ENCODE peak calls at places on chromosome 17, in six cellular contexts. I is activated CD4-positive, alpha-beta T cell treated with anti-CD3 and anti-CD28 coated beads for 24 hours; E is T follicular helper cell; S is Right ventricle myocardium superior; R is GM12892; J is LNCaP clone FGC. M is an unnamed sample.

GRCh38 chr17:68288804-68289203 is 2.1 kb downstream of the SLC16A6 start:
- DNase-seq in I (no peak), E (no peak), S (no peak), R (no peak), J (no peak), M (no peak)

GRCh38 chr17:50468120-50469004 is at the start of gene CHAD:
- DNase-seq in I (no peak), E (no peak), S (no peak), R (no peak), J (no peak), M (no peak)

GRCh38 chr17:59311051-59311468 is 20.4 kb upstream of the YPEL2 start:
- DNase-seq in I (peak; percentile 5), E (no peak), S (no peak), R (no peak), J (no peak), M (no peak)

GRCh38 chr17:39591958-39592954 is 15.5 kb downstream of the NEUROD2 start:
- DNase-seq in I (no peak), E (no peak), S (no peak), R (no peak), J (peak; percentile 31), M (no peak)

GRCh38 chr17:35733366-35733765 is 1.9 kb downstream of the RASL10B start:
- DNase-seq in I (no peak), E (no peak), S (no peak), R (no peak), J (no peak), M (no peak)

GRCh38 chr17:49878931-49879330 is 31.1 kb upstream of the TAC4 start:
- DNase-seq in I (no peak), E (no peak), S (no peak), R (no peak), J (no peak), M (no peak)

GRCh38 chr17:48103379-48103715 is 2.1 kb upstream of the CBX1 start:
- DNase-seq in I (no peak), E (no peak), S (no peak), R (no peak), J (no peak), M (no peak)

GRCh38 chr17:83198366-83199341 is 119.2 kb downstream of the METRNL start:
- DNase-seq in I (no peak), E (no peak), S (peak; percentile 43), R (no peak), J (no peak), M (no peak)

GRCh38 chr17:73318861-73319260 is 7.1 kb upstream of the CDC42EP4 start:
- DNase-seq in I (no peak), E (no peak), S (no peak), R (no peak), J (no peak), M (no peak)

GRCh38 chr17:12769981-12770380 is 19.3 kb upstream of the ARHGAP44 start:
- DNase-seq in I (no peak), E (no peak), S (no peak), R (no peak), J (no peak), M (no peak)

GRCh38 chr17:9729735-9730420 is 61.5 kb downstream of the DHRS7C start:
- DNase-seq in I (no peak), E (no peak), S (no peak), R (no peak), J (no peak), M (no peak)

GRCh38 chr17:7191571-7192270 is 12.6 kb upstream of the ASGR1 start:
- DNase-seq in I (no peak), E (no peak), S (peak; percentile 44), R (peak; percentile 71), J (no peak), M (no peak)

GRCh38 chr17:57035971-57036481 is 49.0 kb upstream of the AKAP1 start:
- DNase-seq in I (no peak), E (no peak), S (no peak), R (no peak), J (no peak), M (no peak)

GRCh38 chr17:73900516-73900915 is 256.3 kb upstream of the SDK2 start:
- DNase-seq in I (no peak), E (no peak), S (no peak), R (no peak), J (no peak), M (no peak)

GRCh38 chr17:63984651-63985386 is 12.1 kb upstream of the SCN4A start:
- DNase-seq in I (peak; percentile 42), E (peak; percentile 33), S (no peak), R (no peak), J (no peak), M (peak; percentile 34)

GRCh38 chr17:80959330-80960036 is 32.2 kb upstream of the CHMP6 start:
- DNase-seq in I (no peak), E (no peak), S (peak; percentile 92), R (no peak), J (peak; percentile 89), M (no peak)

GRCh38 chr17:6061290-6061689 is 8.9 kb upstream of the WSCD1 start:
- DNase-seq in I (no peak), E (no peak), S (no peak), R (no peak), J (no peak), M (no peak)

GRCh38 chr17:28745052-28745776 is 1.4 kb downstream of the TRAF4 start:
- DNase-seq in I (no peak), E (no peak), S (peak; percentile 54), R (no peak), J (no peak), M (no peak)

GRCh38 chr17:43723697-43724359 is 34.8 kb downstream of the SOST start:
- DNase-seq in I (no peak), E (no peak), S (no peak), R (no peak), J (no peak), M (no peak)

GRCh38 chr17:46943511-46944393 is 20.8 kb downstream of the GOSR2 start:
- DNase-seq in I (no peak), E (no peak), S (peak; percentile 53), R (no peak), J (no peak), M (no peak)

GRCh38 chr17:47311420-47311819 is 12.3 kb upstream of the EFCAB13 start:
- DNase-seq in I (no peak), E (no peak), S (no peak), R (no peak), J (no peak), M (no peak)

GRCh38 chr17:45395569-45396415 is 36.9 kb downstream of the ARHGAP27 start:
- DNase-seq in I (no peak), E (no peak), S (no peak), R (no peak), J (no peak), M (no peak)

GRCh38 chr17:50693041-50693682 is 14.6 kb downstream of the ANKRD40 start:
- DNase-seq in I (no peak), E (no peak), S (no peak), R (no peak), J (no peak), M (no peak)

GRCh38 chr17:42918902-42919521 is 18.4 kb downstream of the G6PC1 start:
- DNase-seq in I (no peak), E (no peak), S (no peak), R (no peak), J (peak; percentile 78), M (no peak)

GRCh38 chr17:17476865-17477467 is at the start of gene MED9:
- DNase-seq in I (peak; percentile 93), E (peak; percentile 94), S (peak; percentile 96), R (peak; percentile 98), J (peak; percentile 62), M (peak; percentile 90)

GRCh38 chr17:283911-284675 is 68.5 kb downstream of the RPH3AL start:
- DNase-seq in I (no peak), E (no peak), S (no peak), R (no peak), J (no peak), M (no peak)

GRCh38 chr17:71502443-71502842 is 618.4 kb upstream of the SOX9 start:
- DNase-seq in I (no peak), E (no peak), S (no peak), R (no peak), J (no peak), M (no peak)

GRCh38 chr17:77478899-77479298 is 338.1 kb downstream of the SEC14L1 start:
- DNase-seq in I (no peak), E (no peak), S (no peak), R (no peak), J (no peak), M (no peak)

GRCh38 chr17:74949455-74950115 is 13.9 kb downstream of the OTOP3 start:
- DNase-seq in I (no peak), E (no peak), S (no peak), R (no peak), J (no peak), M (no peak)

GRCh38 chr17:68955181-68955841 is at the start of gene ABCA8:
- DNase-seq in I (no peak), E (no peak), S (no peak), R (no peak), J (no peak), M (no peak)

GRCh38 chr17:3963214-3964201 is 729 bp downstream of the ATP2A3 start:
- DNase-seq in I (peak; percentile 49), E (peak; percentile 66), S (peak; percentile 61), R (peak; percentile 61), J (no peak), M (peak; percentile 52)

GRCh38 chr17:79192503-79193500 is 118.2 kb downstream of the ENGASE start:
- DNase-seq in I (no peak), E (no peak), S (peak; percentile 57), R (no peak), J (no peak), M (no peak)

GRCh38 chr17:48613862-48614694 is 1.0 kb downstream of the HOXB8 start:
- DNase-seq in I (no peak), E (no peak), S (no peak), R (peak; percentile 42), J (no peak), M (no peak)

GRCh38 chr17:6085812-6086211 is 15.6 kb downstream of the WSCD1 start:
- DNase-seq in I (no peak), E (no peak), S (no peak), R (no peak), J (no peak), M (no peak)

GRCh38 chr17:74452027-74452840 is 14.2 kb upstream of the CD300A start:
- DNase-seq in I (no peak), E (no peak), S (peak; percentile 46), R (no peak), J (no peak), M (no peak)

GRCh38 chr17:60345233-60345632 is 46.7 kb downstream of the USP32 start:
- DNase-seq in I (no peak), E (no peak), S (no peak), R (no peak), J (no peak), M (no peak)

GRCh38 chr17:54891176-54891821 is 9.4 kb upstream of the TOM1L1 start:
- DNase-seq in I (no peak), E (no peak), S (no peak), R (no peak), J (peak; percentile 14), M (no peak)

GRCh38 chr17:59837362-59838195 is 55.2 kb downstream of the TUBD1 start:
- DNase-seq in I (no peak), E (peak; percentile 65), S (no peak), R (no peak), J (peak; percentile 99), M (peak; percentile 42)

GRCh38 chr17:77512062-77512946 is 371.5 kb downstream of the SEC14L1 start:
- DNase-seq in I (no peak), E (no peak), S (no peak), R (no peak), J (no peak), M (no peak)